ENCODE peak calls at places on chromosomes 13 and 19, in six cellular contexts. L is tibial nerve, V is A549, A is gastrocnemius medialis, K is IMR-90, Y is right lobe of liver. Z is an unnamed sample.

GRCh38 chr19:31430381-31430780 is 81.1 kb upstream of the TSHZ3 start:
- DNase-seq in Y (no peak), L (no peak), A (no peak), V (no peak), K (no peak), Z (no peak)

GRCh38 chr13:74134777-74135305 is 637 bp upstream of the KLF12 start:
- DNase-seq in V (peak; percentile 48), Y (peak; percentile 84), A (no peak), K (no peak), L (peak; percentile 16), Z (peak; percentile 36)

GRCh38 chr19:12782424-12783225 is 7.3 kb upstream of the HOOK2 start:
- DNase-seq in L (peak; percentile 79), Y (peak; percentile 89), A (peak; percentile 60), V (peak; percentile 81), K (peak; percentile 85), Z (peak; percentile 96)

GRCh38 chr13:62879071-62879470 is 1463.4 kb upstream of the PCDH20 start:
- DNase-seq in Y (no peak), K (peak; percentile 77), V (no peak), A (no peak), L (no peak), Z (no peak)

GRCh38 chr19:29942404-29943261 is 594 bp downstream of the URI1 start:
- DNase-seq in Y (peak; percentile 76), L (no peak), A (peak; percentile 21), V (no peak), K (no peak), Z (peak; percentile 65)

GRCh38 chr19:28488006-28488405 is 724.9 kb downstream of the UQCRFS1 start:
- DNase-seq in K (no peak), V (no peak), A (no peak), Y (no peak), L (no peak), Z (no peak)

GRCh38 chr19:6127716-6128335 is 7.6 kb upstream of the ACSBG2 start:
- DNase-seq in Y (no peak), V (no peak), K (peak; percentile 43), L (no peak), A (no peak), Z (no peak)

GRCh38 chr13:46311217-46311616 is 75.8 kb downstream of the RUBCNL start:
- DNase-seq in A (no peak), K (no peak), Y (no peak), V (no peak), L (no peak), Z (no peak)

GRCh38 chr19:29379257-29379986 is 146.4 kb upstream of the VSTM2B start:
- DNase-seq in Y (peak; percentile 13), K (no peak), A (no peak), V (no peak), L (no peak), Z (peak; percentile 17)

GRCh38 chr13:86788624-86789023 is 882.5 kb upstream of the SLITRK5 start:
- DNase-seq in K (no peak), L (no peak), A (no peak), V (no peak), Y (no peak), Z (no peak)

GRCh38 chr13:51681037-51681678 is 96.9 kb downstream of the WDFY2 start:
- DNase-seq in A (no peak), V (peak; percentile 51), Y (no peak), K (peak; percentile 88), L (no peak), Z (no peak)

GRCh38 chr13:102234618-102235017 is 167.2 kb downstream of the FGF14 start:
- DNase-seq in A (no peak), V (no peak), L (no peak), Y (no peak), K (peak; percentile 1), Z (no peak)

GRCh38 chr19:21101511-21102242 is 19.7 kb downstream of the ZNF714 start:
- DNase-seq in Y (no peak), L (no peak), A (no peak), V (no peak), K (peak; percentile 37), Z (no peak)

GRCh38 chr13:20297181-20297580 is 65.1 kb upstream of the GJB6 start:
- DNase-seq in K (no peak), Y (no peak), V (no peak), L (no peak), A (no peak), Z (no peak)

GRCh38 chr19:34382471-34382870 is 17.5 kb downstream of the GPI start:
- DNase-seq in V (no peak), L (no peak), A (no peak), Y (no peak), K (no peak), Z (no peak)

GRCh38 chr19:56765107-56765506 is 75.4 kb downstream of the PEG3 start:
- DNase-seq in V (no peak), K (no peak), Y (peak; percentile 55), A (no peak), L (no peak), Z (peak; percentile 78)

GRCh38 chr19:55527197-55528029 is 9.5 kb downstream of the SBK2 start:
- DNase-seq in A (no peak), L (no peak), K (no peak), Y (no peak), V (no peak), Z (no peak)

GRCh38 chr13:51924756-51925544 is 63.2 kb downstream of the CCDC70 start:
- DNase-seq in K (no peak), Y (no peak), A (no peak), V (no peak), L (no peak), Z (no peak)

GRCh38 chr13:111031531-111031961 is 83.6 kb upstream of the ARHGEF7 start:
- DNase-seq in K (peak; percentile 58), Y (no peak), V (no peak), L (no peak), A (peak; percentile 80), Z (peak; percentile 47)

GRCh38 chr13:112976526-112976925 is 7.5 kb downstream of the MCF2L start:
- DNase-seq in V (no peak), K (no peak), A (no peak), L (no peak), Y (no peak), Z (no peak)

GRCh38 chr19:31905980-31906948 is 439.1 kb upstream of the ZNF507 start:
- DNase-seq in L (peak; percentile 32), A (no peak), Y (no peak), K (no peak), V (no peak), Z (no peak)

GRCh38 chr13:109206616-109207015 is 577.2 kb downstream of the MYO16 start:
- DNase-seq in V (no peak), L (no peak), A (no peak), Y (no peak), K (no peak), Z (no peak)

GRCh38 chr13:113448885-113449692 is 4.2 kb downstream of the ADPRHL1 start:
- DNase-seq in A (no peak), K (no peak), L (no peak), Y (no peak), V (peak; percentile 96), Z (peak; percentile 63)

GRCh38 chr19:31023038-31023437 is 326.2 kb downstream of the TSHZ3 start:
- DNase-seq in L (no peak), Y (no peak), V (no peak), K (no peak), A (no peak), Z (no peak)

GRCh38 chr19:17091758-17092333 is 16.3 kb downstream of the MYO9B start:
- DNase-seq in K (no peak), A (no peak), V (no peak), L (no peak), Y (peak; percentile 58), Z (peak; percentile 54)

GRCh38 chr13:110651726-110652230 is 36.4 kb downstream of the NAXD start:
- DNase-seq in L (no peak), K (no peak), A (no peak), Y (no peak), V (no peak), Z (no peak)

GRCh38 chr19:48060381-48060780 is 16.5 kb upstream of the CABP5 start:
- DNase-seq in Y (no peak), V (no peak), K (no peak), A (no peak), L (no peak), Z (no peak)

DNA sequence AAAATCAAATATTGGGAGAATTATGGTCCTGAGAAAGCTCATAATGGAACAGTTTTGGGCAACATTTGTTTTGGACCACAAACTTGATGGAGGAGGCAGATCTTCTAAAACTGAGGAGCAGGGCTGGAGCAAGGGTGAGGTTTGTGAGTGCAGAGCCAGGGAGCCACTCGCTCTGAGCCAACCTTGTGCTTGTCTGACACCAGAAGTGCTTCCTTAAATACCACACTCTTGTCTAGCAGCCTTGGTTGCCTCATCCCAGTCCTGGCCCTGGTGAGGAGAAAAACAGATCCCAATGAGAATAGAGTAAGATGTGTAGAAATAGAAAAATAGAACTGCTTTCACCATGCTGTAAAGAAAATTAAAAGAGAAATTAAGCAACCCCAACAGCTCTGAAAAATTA is 6.7 kb downstream of the ZNF317 start:
- DNase-seq in L (no peak), A (no peak), K (no peak), V (no peak), Y (no peak), Z (no peak)
- TF ChIP-seq CTCF in L (no peak), A (no peak), K (no peak), V (no peak), Y (no peak), Z (no peak)

GRCh38 chr19:1447565-1447903 is 2.4 kb upstream of the APC2 start:
- DNase-seq in A (no peak), V (no peak), Y (no peak), K (no peak), L (no peak), Z (no peak)

GRCh38 chr19:1450735-1451669 is 1.1 kb downstream of the APC2 start:
- DNase-seq in Y (no peak), K (no peak), V (no peak), L (no peak), A (no peak), Z (no peak)

GRCh38 chr19:1451916-1452801 is 2.2 kb downstream of the APC2 start:
- DNase-seq in A (no peak), L (no peak), K (no peak), V (no peak), Y (no peak), Z (no peak)

GRCh38 chr19:1447944-1448343 is 2.0 kb upstream of the APC2 start:
- DNase-seq in Y (no peak), A (no peak), L (no peak), V (no peak), K (no peak), Z (no peak)

GRCh38 chr19:1449467-1450442 is at the start of gene APC2:
- DNase-seq in Y (no peak), A (no peak), K (peak; percentile 44), L (no peak), V (no peak), Z (no peak)
- H3K4me3 ChIP-seq in Y (no peak within 1 kb of the TSS), A (no peak within 1 kb of the TSS), K (peak within 1 kb of the TSS; percentile 15), L (no peak within 1 kb of the TSS), V (peak within 1 kb of the TSS; percentile 31), Z (no peak within 1 kb of the TSS)

GRCh38 chr19:11346104-11346940 is at the start of the genes CCDC159 and TMEM205:
- DNase-seq in K (peak; percentile 99), L (peak; percentile 96), Y (peak; percentile 99), V (peak; percentile 97), A (peak; percentile 99), Z (peak; percentile 99)
- TF ChIP-seq POLR2A in K (peak; percentile 67), L (peak; percentile 74), Y (peak; percentile 83), V (peak; percentile 72), A (peak; percentile 75), Z (no peak)

DNA sequence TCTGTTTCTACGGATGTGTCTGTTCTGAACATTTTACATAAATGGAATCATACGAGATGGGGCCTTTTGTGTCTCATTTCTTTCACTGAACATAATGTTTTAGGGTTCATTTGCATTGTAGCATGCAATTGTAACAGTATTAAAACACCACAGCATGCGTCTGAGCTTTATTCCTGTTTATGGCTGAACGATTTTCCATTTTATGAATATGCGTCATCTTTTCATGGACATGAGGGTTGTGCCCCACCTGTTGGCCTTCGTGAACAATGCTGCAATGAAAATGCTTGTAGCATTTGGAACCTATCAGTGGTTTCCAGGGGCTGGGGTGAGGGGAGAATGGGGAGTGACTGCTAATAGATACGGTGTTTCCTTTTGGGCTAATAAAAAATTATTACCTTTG is 5.1 kb downstream of the OR10H1 start:
- DNase-seq in Y (no peak), L (no peak), A (no peak), K (no peak), V (peak; percentile 38), Z (no peak)
- TF ChIP-seq CTCF in Y (peak; percentile 33), L (no peak), A (no peak), K (no peak), V (peak; percentile 33), Z (peak; percentile 35)

Z was measured in adrenal gland.